ENCODE peak calls at places on chromosomes 6 and 20, in nine cellular contexts. One of them, this sample, is unnamed. For H3K4me1, the result is how much of the 10 kb centered on the place peaks cover.

GRCh38 chr6:108492131-108492766 is 68.5 kb upstream of the FOXO3 start:
- DNase-seq in stomach: no peak
- DNase-seq in sigmoid colon: no peak
- DNase-seq in H1: no peak
- DNase-seq in ovary: no peak
- DNase-seq in A549: peak
- DNase-seq in HepG2: peak
- DNase-seq in tibial nerve: peak
- DNase-seq in transverse colon: no peak
- DNase-seq in this sample: no peak

GRCh38 chr6:24949020-24949569 is 13.3 kb upstream of the RIPOR2 start:
- DNase-seq in stomach: no peak
- DNase-seq in sigmoid colon: no peak
- DNase-seq in H1: no peak
- DNase-seq in ovary: no peak
- DNase-seq in A549: no peak
- DNase-seq in HepG2: no peak
- DNase-seq in tibial nerve: no peak
- DNase-seq in transverse colon: peak
- DNase-seq in this sample: no peak

GRCh38 chr6:144673807-144674206 is 388.7 kb downstream of the UTRN start:
- DNase-seq in stomach: no peak
- DNase-seq in sigmoid colon: no peak
- DNase-seq in H1: no peak
- DNase-seq in ovary: no peak
- DNase-seq in A549: no peak
- DNase-seq in HepG2: no peak
- DNase-seq in tibial nerve: no peak
- DNase-seq in transverse colon: no peak
- DNase-seq in this sample: no peak

GRCh38 chr6:1524040-1524480 is 85.7 kb upstream of the FOXC1 start:
- DNase-seq in stomach: peak
- DNase-seq in sigmoid colon: no peak
- DNase-seq in H1: peak
- DNase-seq in ovary: peak
- DNase-seq in A549: peak
- DNase-seq in HepG2: no peak
- DNase-seq in tibial nerve: peak
- DNase-seq in transverse colon: peak
- DNase-seq in this sample: no peak

GRCh38 chr6:117590447-117590846 is 11.9 kb downstream of the GOPC start:
- DNase-seq in stomach: no peak
- DNase-seq in sigmoid colon: no peak
- DNase-seq in H1: no peak
- DNase-seq in ovary: no peak
- DNase-seq in A549: no peak
- DNase-seq in HepG2: no peak
- DNase-seq in tibial nerve: no peak
- DNase-seq in transverse colon: no peak
- DNase-seq in this sample: no peak

GRCh38 chr6:150592377-150592995 is 7.2 kb upstream of the PLEKHG1 start:
- DNase-seq in stomach: no peak
- DNase-seq in sigmoid colon: no peak
- DNase-seq in H1: no peak
- DNase-seq in ovary: no peak
- DNase-seq in A549: no peak
- DNase-seq in HepG2: no peak
- DNase-seq in tibial nerve: no peak
- DNase-seq in transverse colon: peak
- DNase-seq in this sample: no peak

GRCh38 chr6:148521586-148521985 is 178.9 kb downstream of the SASH1 start:
- DNase-seq in stomach: no peak
- DNase-seq in sigmoid colon: no peak
- DNase-seq in H1: no peak
- DNase-seq in ovary: no peak
- DNase-seq in A549: no peak
- DNase-seq in HepG2: no peak
- DNase-seq in tibial nerve: no peak
- DNase-seq in transverse colon: no peak
- DNase-seq in this sample: no peak

GRCh38 chr20:652611-653109 is 340 bp downstream of the SRXN1 start:
- DNase-seq in stomach: peak
- DNase-seq in sigmoid colon: peak
- DNase-seq in H1: no peak
- DNase-seq in ovary: no peak
- DNase-seq in A549: peak
- DNase-seq in HepG2: no peak
- DNase-seq in tibial nerve: no peak
- DNase-seq in transverse colon: peak
- DNase-seq in this sample: no peak

GRCh38 chr20:15239542-15240206 is 902.3 kb upstream of the FLRT3 start:
- DNase-seq in stomach: no peak
- DNase-seq in sigmoid colon: no peak
- DNase-seq in H1: no peak
- DNase-seq in ovary: no peak
- DNase-seq in A549: no peak
- DNase-seq in HepG2: no peak
- DNase-seq in tibial nerve: no peak
- DNase-seq in transverse colon: no peak
- DNase-seq in this sample: no peak

GRCh38 chr6:52407467-52407866 is 12.7 kb upstream of the EFHC1 start:
- DNase-seq in stomach: no peak
- DNase-seq in sigmoid colon: no peak
- DNase-seq in H1: no peak
- DNase-seq in ovary: no peak
- DNase-seq in A549: peak
- DNase-seq in HepG2: peak
- DNase-seq in tibial nerve: no peak
- DNase-seq in transverse colon: no peak
- DNase-seq in this sample: no peak

GRCh38 chr6:126312013-126312665 is 27.8 kb upstream of the CENPW start:
- DNase-seq in stomach: no peak
- DNase-seq in sigmoid colon: no peak
- DNase-seq in H1: no peak
- DNase-seq in ovary: no peak
- DNase-seq in A549: peak
- DNase-seq in HepG2: peak
- DNase-seq in tibial nerve: no peak
- DNase-seq in transverse colon: no peak
- DNase-seq in this sample: no peak

GRCh38 chr20:20743511-20744169 is 31.2 kb upstream of the RALGAPA2 start:
- DNase-seq in stomach: peak
- DNase-seq in sigmoid colon: peak
- DNase-seq in H1: no peak
- DNase-seq in ovary: peak
- DNase-seq in A549: no peak
- DNase-seq in HepG2: peak
- DNase-seq in tibial nerve: peak
- DNase-seq in transverse colon: peak
- DNase-seq in this sample: no peak

GRCh38 chr6:35216832-35217811 is 3.4 kb downstream of the SCUBE3 start:
- DNase-seq in stomach: no peak
- DNase-seq in sigmoid colon: no peak
- DNase-seq in H1: no peak
- DNase-seq in ovary: no peak
- DNase-seq in A549: no peak
- DNase-seq in HepG2: no peak
- DNase-seq in tibial nerve: no peak
- DNase-seq in transverse colon: no peak
- DNase-seq in this sample: no peak

GRCh38 chr6:30664994-30665767 is 7.6 kb downstream of the DHX16 start:
- DNase-seq in stomach: no peak
- DNase-seq in sigmoid colon: no peak
- DNase-seq in H1: no peak
- DNase-seq in ovary: no peak
- DNase-seq in A549: no peak
- DNase-seq in HepG2: no peak
- DNase-seq in tibial nerve: no peak
- DNase-seq in transverse colon: no peak
- DNase-seq in this sample: no peak

GRCh38 chr6:56953597-56954388 is 1.1 kb upstream of the BEND6 start:
- DNase-seq in stomach: no peak
- DNase-seq in sigmoid colon: no peak
- DNase-seq in H1: peak
- DNase-seq in ovary: peak
- DNase-seq in A549: peak
- DNase-seq in HepG2: no peak
- DNase-seq in tibial nerve: no peak
- DNase-seq in transverse colon: peak
- DNase-seq in this sample: no peak

GRCh38 chr20:49999329-49999728 is 16.5 kb downstream of the SNAI1 start:
- DNase-seq in stomach: no peak
- DNase-seq in sigmoid colon: no peak
- DNase-seq in H1: no peak
- DNase-seq in ovary: no peak
- DNase-seq in A549: no peak
- DNase-seq in HepG2: no peak
- DNase-seq in tibial nerve: no peak
- DNase-seq in transverse colon: no peak
- DNase-seq in this sample: no peak

GRCh38 chr6:16658661-16659060 is 102.6 kb downstream of the ATXN1 start:
- DNase-seq in stomach: no peak
- DNase-seq in sigmoid colon: no peak
- DNase-seq in H1: no peak
- DNase-seq in ovary: no peak
- DNase-seq in A549: no peak
- DNase-seq in HepG2: no peak
- DNase-seq in tibial nerve: no peak
- DNase-seq in transverse colon: no peak
- DNase-seq in this sample: no peak

GRCh38 chr6:134722996-134723871 is 226.7 kb downstream of the ALDH8A1 start:
- DNase-seq in stomach: no peak
- DNase-seq in sigmoid colon: no peak
- DNase-seq in H1: no peak
- DNase-seq in ovary: no peak
- DNase-seq in A549: peak
- DNase-seq in HepG2: no peak
- DNase-seq in tibial nerve: no peak
- DNase-seq in transverse colon: no peak
- DNase-seq in this sample: no peak
- H3K4me1 ChIP-seq in stomach: under half
- H3K4me1 ChIP-seq in sigmoid colon: under half
- H3K4me1 ChIP-seq in H1: under half
- H3K4me1 ChIP-seq in ovary: under half
- H3K4me1 ChIP-seq in A549: under half
- H3K4me1 ChIP-seq in HepG2: under half
- H3K4me1 ChIP-seq in tibial nerve: under half
- H3K4me1 ChIP-seq in transverse colon: under half
- H3K4me1 ChIP-seq in this sample: under half

DNA sequence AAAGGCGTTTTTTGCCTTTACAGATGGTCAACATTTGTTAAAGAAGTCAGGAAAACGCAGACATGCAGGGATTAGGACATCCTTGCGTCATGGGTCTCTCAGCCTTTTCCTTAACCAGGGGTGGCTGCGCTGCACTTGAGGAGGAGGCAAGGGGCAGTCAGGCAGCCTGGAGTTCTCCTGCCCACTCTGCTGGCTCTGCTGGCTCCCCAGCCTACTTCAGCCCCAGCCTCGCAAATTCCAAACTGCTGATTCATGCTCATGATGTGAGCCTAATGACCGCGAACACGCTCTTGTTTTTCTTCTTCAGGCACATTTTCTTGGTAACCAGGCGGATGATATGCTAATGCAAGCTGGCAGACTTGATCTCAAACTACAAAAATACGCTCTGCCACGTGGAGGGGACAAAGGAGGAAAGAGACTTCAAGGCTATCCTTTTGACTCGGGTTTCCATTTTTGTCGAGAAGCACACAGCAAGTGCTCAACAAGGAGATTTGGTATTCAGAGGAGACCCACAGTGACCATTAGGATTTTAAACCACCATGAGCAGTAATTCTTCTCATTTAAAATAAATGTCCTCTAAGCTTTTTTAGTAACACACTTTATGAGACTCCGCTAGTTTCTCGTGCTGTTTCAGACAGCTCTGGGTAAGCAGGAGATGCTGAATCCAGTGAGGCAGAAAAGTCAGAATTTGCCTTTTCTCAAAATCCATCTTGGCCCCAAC is 290.2 kb upstream of the STXBP5 start:
- DNase-seq in stomach: peak
- DNase-seq in sigmoid colon: peak
- DNase-seq in H1: peak
- DNase-seq in ovary: peak
- DNase-seq in A549: peak
- DNase-seq in HepG2: peak
- DNase-seq in tibial nerve: peak
- DNase-seq in transverse colon: peak
- DNase-seq in this sample: no peak
- H3K4me3 ChIP-seq in stomach: peak
- H3K4me3 ChIP-seq in sigmoid colon: peak
- H3K4me3 ChIP-seq in H1: no peak
- H3K4me3 ChIP-seq in ovary: peak
- H3K4me3 ChIP-seq in A549: peak
- H3K4me3 ChIP-seq in HepG2: no peak
- H3K4me3 ChIP-seq in tibial nerve: peak
- H3K4me3 ChIP-seq in transverse colon: peak
- H3K4me3 ChIP-seq in this sample: peak

GRCh38 chr6:134937426-134937825 is 12.5 kb downstream of the ALDH8A1 start:
- DNase-seq in stomach: no peak
- DNase-seq in sigmoid colon: no peak
- DNase-seq in H1: no peak
- DNase-seq in ovary: no peak
- DNase-seq in A549: no peak
- DNase-seq in HepG2: no peak
- DNase-seq in tibial nerve: no peak
- DNase-seq in transverse colon: no peak
- DNase-seq in this sample: peak
- TF ChIP-seq EP300 in stomach: no peak
- TF ChIP-seq EP300 in sigmoid colon: no peak
- TF ChIP-seq EP300 in H1: no peak
- TF ChIP-seq EP300 in ovary: no peak
- TF ChIP-seq EP300 in A549: no peak
- TF ChIP-seq EP300 in HepG2: no peak
- TF ChIP-seq EP300 in tibial nerve: no peak
- TF ChIP-seq EP300 in transverse colon: no peak
- TF ChIP-seq EP300 in this sample: no peak

DNA sequence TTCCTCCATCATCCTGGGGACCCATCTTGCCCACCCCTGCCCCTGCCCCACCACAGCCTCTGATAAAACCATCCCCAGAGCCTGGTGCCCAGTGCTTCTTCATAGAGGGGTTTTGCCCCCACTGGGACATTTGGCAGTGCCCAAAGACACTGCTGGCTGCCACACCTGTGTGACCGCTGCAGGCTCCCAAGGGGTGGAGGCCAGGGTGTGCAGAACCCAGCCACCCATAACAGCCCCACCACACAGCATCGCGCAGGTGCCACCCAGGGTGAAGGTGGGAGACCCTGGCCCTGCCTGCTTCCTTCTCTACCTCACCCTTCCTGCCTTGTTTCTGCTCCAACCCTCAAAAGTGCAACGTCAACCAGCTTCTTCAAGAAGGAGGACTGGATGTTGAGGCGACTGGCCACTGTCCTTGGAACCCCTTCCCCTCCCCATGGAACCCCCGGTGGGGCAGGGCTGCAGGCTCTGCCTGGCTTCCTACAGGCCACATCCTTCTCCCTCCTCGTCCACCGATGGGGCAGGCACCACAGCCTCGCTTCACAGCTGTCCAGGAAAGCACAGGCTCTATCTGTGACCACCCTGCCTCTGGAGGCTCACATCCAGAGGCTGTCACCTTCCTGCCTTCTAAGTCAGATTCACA is 79.2 kb upstream of the MPC1 start:
- DNase-seq in stomach: no peak
- DNase-seq in sigmoid colon: no peak
- DNase-seq in H1: no peak
- DNase-seq in ovary: no peak
- DNase-seq in A549: no peak
- DNase-seq in HepG2: no peak
- DNase-seq in tibial nerve: no peak
- DNase-seq in transverse colon: no peak
- DNase-seq in this sample: no peak
- H3K4me1 ChIP-seq in stomach: under half
- H3K4me1 ChIP-seq in sigmoid colon: under half
- H3K4me1 ChIP-seq in H1: under half
- H3K4me1 ChIP-seq in ovary: under half
- H3K4me1 ChIP-seq in A549: under half
- H3K4me1 ChIP-seq in HepG2: under half
- H3K4me1 ChIP-seq in tibial nerve: under half
- H3K4me1 ChIP-seq in transverse colon: under half
- H3K4me1 ChIP-seq in this sample: under half

This sample was measured in esophagus muscularis mucosa.